ENCODE peak calls at places on chromosomes 2 and 18, in six cellular contexts. I, Y, C, F, Q and A are unnamed samples.

GRCh38 chr2:214651451-214651850 is 158.0 kb downstream of the BARD1 start:
- DNase-seq in I (no peak), Y (no peak), C (no peak), F (no peak), Q (no peak), A (no peak)

GRCh38 chr18:6614952-6615351 is 114.6 kb upstream of the ARHGAP28 start:
- DNase-seq in I (no peak), Y (no peak), C (no peak), F (no peak), Q (no peak), A (no peak)

GRCh38 chr2:46229134-46230063 is 67.8 kb upstream of the EPAS1 start:
- DNase-seq in I (no peak), Y (peak), C (no peak), F (peak), Q (no peak), A (peak)

GRCh38 chr2:25521126-25521525 is 152.3 kb downstream of the DTNB start:
- DNase-seq in I (no peak), Y (no peak), C (no peak), F (no peak), Q (no peak), A (no peak)

GRCh38 chr2:73588177-73588576 is 54.0 kb downstream of the NAT8 start:
- DNase-seq in I (no peak), Y (no peak), C (no peak), F (no peak), Q (no peak), A (no peak)

GRCh38 chr2:101330253-101330921 is 21.9 kb upstream of the RNF149 start:
- DNase-seq in I (no peak), Y (peak), C (no peak), F (peak), Q (no peak), A (peak)

GRCh38 chr2:26043862-26044736 is 10.2 kb downstream of the RAB10 start:
- DNase-seq in I (no peak), Y (no peak), C (peak), F (no peak), Q (no peak), A (peak)

GRCh38 chr2:108621689-108622681 is 87.7 kb downstream of the LIMS1 start:
- DNase-seq in I (no peak), Y (peak), C (no peak), F (no peak), Q (no peak), A (no peak)

GRCh38 chr2:99622578-99622977 is 132.8 kb upstream of the REV1 start:
- DNase-seq in I (no peak), Y (no peak), C (no peak), F (no peak), Q (no peak), A (no peak)

GRCh38 chr2:241762933-241763369 is 13.7 kb upstream of the GAL3ST2 start:
- DNase-seq in I (no peak), Y (no peak), C (no peak), F (peak), Q (no peak), A (peak)

GRCh38 chr2:21500546-21500945 is 376.8 kb downstream of the TDRD15 start:
- DNase-seq in I (no peak), Y (no peak), C (no peak), F (no peak), Q (no peak), A (no peak)

GRCh38 chr18:48137354-48138208 is 207.1 kb upstream of the SMAD2 start:
- DNase-seq in I (no peak), Y (no peak), C (no peak), F (no peak), Q (no peak), A (no peak)

GRCh38 chr2:108623616-108624015 is 89.3 kb downstream of the LIMS1 start:
- DNase-seq in I (no peak), Y (no peak), C (peak), F (no peak), Q (no peak), A (no peak)

GRCh38 chr18:65093341-65093740 is 657.5 kb upstream of the CDH7 start:
- DNase-seq in I (no peak), Y (peak), C (no peak), F (no peak), Q (no peak), A (no peak)

DNA sequence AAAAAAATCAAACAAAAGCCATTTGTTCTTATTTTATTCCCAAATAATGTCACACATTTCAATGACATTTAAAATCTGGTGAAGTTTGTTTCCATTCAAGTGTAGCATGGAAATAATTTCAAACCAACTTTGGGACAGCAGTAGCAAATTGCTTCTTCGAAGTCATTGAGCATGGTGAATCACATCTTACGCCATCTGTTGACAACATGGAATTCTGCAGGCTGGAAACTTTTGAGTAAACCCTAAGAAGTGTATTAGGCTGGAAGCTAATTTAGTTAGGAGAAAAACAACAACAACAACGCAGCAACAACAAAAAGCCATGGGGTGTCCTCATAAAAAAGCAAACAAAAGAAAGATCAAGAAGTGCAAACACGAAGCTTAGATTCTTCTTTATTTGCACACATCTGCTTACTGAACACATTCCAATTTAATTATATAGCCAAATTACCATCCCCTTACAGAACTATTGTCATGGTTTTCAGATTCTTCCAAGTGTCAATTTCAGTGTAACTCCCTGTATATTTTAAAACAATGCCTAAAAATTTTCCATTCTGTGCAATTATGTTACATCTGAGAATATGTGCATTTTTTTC is 659.0 kb upstream of the CDH7 start:
- DNase-seq in I (no peak), Y (peak), C (peak), F (peak), Q (peak), A (no peak)
- TF ChIP-seq CTCF in I (peak), Y (peak), C (no peak), F (peak), Q (peak), A (no peak)

GRCh38 chr2:147275943-147276342 is 568.9 kb upstream of the ACVR2A start:
- DNase-seq in I (no peak), Y (peak), C (no peak), F (peak), Q (peak), A (peak)
- TF ChIP-seq CTCF in I (no peak), Y (peak), C (no peak), F (peak), Q (peak), A (no peak)

DNA sequence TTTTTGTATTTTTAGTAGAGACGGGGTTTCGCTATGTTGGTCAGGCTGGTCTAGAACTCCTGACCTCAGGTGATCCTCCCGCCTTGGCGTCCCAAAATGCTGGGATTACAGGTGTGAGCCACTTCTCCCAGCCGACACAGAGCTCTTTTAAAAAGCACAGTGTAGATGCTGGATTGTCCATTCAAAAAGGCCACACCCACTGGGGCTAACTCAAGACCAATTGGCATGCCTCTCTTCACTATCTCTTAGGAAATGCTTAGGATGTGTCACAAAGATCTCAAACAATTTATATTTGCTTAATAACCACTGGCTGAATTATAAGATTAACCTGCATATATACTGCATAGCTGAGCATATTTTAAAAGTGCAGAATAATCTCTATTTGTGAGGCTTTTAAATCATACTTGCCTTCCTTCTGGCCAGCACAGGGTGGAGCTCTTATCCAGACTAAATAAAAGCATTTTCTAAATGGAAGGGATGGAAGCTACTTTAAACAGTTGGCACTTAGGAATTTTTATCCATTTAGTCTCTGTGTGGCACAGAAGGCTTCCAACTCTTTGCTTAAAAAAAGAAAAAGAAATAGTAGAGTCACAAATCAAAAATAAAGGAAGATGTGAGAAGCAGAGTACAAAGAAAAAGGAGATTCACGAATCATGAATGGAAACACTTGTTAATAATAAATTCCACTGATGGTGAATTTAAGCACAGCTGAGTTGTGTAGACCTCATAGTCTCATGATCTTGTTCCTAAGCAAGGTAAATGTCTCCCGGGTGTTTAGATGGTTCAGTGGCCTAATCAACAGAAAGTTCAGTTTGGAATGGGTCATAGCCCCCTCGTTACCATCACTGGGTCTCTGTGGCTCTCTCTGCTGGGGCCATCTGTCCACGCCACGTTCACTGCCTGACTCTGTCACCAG is 22.4 kb downstream of the CRYGD start:
- DNase-seq in I (no peak), Y (peak), C (peak), F (no peak), Q (no peak), A (no peak)
- TF ChIP-seq CTCF in I (peak), Y (peak), C (peak), F (peak), Q (peak), A (peak)

GRCh38 chr2:177211148-177211547 is 1.4 kb upstream of the HNRNPA3 start:
- DNase-seq in I (no peak), Y (no peak), C (no peak), F (no peak), Q (no peak), A (no peak)

GRCh38 chr2:177211602-177212105 is 940 bp upstream of the HNRNPA3 start:
- DNase-seq in I (no peak), Y (no peak), C (peak), F (no peak), Q (no peak), A (no peak)

GRCh38 chr2:177212895-177213856 is 582 bp downstream of the HNRNPA3 start:
- DNase-seq in I (peak), Y (peak), C (peak), F (peak), Q (peak), A (peak)

GRCh38 chr2:177217247-177217843 is 4.8 kb downstream of the HNRNPA3 start:
- DNase-seq in I (no peak), Y (no peak), C (no peak), F (no peak), Q (no peak), A (no peak)

DNA sequence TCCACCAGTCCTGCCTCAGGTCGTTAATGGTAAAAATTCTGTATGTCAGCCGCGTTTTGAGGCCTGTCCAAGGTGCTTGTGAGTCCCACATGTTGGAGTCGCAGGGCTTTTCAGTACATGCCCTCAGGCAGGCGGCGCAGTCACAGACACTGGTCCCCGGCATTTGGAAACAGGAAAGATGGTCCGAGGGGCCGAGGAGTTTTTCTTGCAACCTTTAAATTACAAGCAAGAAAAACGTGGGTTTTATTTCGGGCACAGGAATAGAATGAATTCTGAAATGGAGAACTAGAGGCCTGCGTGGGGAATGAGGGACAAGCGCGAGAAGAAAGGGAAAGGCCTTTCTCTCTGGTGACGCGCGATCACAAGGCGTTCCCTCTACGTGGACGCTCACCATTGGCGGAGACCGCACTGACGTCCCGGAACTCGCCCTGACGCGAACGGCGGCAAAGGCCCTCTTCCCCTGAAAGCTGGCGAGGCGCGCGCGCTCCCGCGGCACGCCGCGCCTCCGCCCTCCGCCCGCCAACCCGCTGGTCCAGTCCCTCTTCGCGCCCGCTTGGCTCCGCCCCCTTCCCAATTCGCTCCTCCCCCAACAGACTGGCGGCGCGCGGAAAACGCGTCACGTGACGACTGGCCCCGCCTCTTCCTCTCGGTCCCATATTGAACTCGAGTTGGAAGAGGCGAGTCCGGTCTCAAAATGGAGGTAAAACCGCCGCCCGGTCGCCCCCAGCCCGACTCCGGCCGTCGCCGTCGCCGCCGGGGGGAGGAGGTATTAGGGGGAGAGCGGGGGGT is at the start of gene HNRNPA3:
- DNase-seq in I (peak), Y (peak), C (peak), F (peak), Q (peak), A (peak)
- TF ChIP-seq CTCF in I (no peak), Y (peak), C (peak), F (peak), Q (peak), A (no peak)

DNA sequence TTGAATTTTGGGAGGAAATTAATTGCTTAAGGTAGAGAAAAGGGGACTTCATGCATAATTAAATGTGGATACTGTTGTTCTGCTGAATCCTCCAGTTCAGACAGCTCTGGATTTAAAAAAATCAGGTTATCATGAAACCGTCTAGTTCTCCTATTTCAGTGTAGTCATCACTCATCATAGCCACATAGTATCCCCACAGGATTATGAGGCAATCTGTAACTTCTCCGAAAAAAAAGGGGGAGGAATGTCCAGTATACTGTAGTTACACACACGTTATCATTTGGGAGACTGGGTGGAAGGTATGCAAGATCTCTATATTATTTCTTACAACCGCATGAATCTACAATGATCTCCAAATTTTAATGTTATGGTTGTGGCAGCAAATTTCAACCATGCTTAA is 114.0 kb downstream of the HIBCH start:
- DNase-seq in I (peak), Y (no peak), C (peak), F (no peak), Q (no peak), A (no peak)
- TF ChIP-seq CTCF in I (no peak), Y (no peak), C (no peak), F (no peak), Q (no peak), A (no peak)

GRCh38 chr18:74495581-74496507 is at the start of gene CNDP2:
- DNase-seq in I (peak), Y (peak), C (peak), F (peak), Q (peak), A (peak)

GRCh38 chr18:74494514-74494913 is 1.6 kb upstream of the CNDP2 start:
- DNase-seq in I (no peak), Y (no peak), C (no peak), F (no peak), Q (no peak), A (no peak)

GRCh38 chr18:74497308-74497640 is 1.1 kb downstream of the CNDP2 start:
- DNase-seq in I (no peak), Y (no peak), C (no peak), F (no peak), Q (no peak), A (peak)

GRCh38 chr18:74497778-74498177 is 1.6 kb downstream of the CNDP2 start:
- DNase-seq in I (no peak), Y (no peak), C (no peak), F (no peak), Q (no peak), A (no peak)

GRCh38 chr18:74496508-74497307 is 545 bp downstream of the CNDP2 start:
- DNase-seq in I (no peak), Y (peak), C (peak), F (peak), Q (peak), A (peak)
- TF ChIP-seq CTCF in I (peak), Y (no peak), C (no peak), F (peak), Q (peak), A (no peak)

DNA sequence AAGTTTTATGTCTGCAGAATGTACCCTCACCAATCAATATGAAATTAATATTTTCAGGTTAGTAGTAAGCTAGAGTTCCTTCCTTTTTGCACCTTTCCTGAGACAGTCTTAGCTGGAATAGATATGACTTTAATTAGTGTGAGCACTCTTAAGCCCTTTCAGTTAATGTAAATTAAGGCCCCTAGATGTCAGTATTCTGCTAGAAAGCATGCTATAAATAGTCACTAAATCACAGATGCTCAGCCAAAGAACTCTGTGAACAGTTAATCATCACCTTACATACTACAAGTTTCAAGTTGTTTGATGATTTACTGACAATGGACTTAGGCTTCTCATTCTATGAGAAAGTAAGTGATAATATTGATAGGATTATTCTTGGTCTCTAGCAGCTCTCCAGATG is 413.7 kb downstream of the PTH2R start:
- DNase-seq in I (no peak), Y (peak), C (no peak), F (no peak), Q (no peak), A (no peak)
- TF ChIP-seq CTCF in I (no peak), Y (peak), C (no peak), F (peak), Q (no peak), A (no peak)

GRCh38 chr2:148568597-148568996 is 76.0 kb upstream of the EPC2 start:
- DNase-seq in I (no peak), Y (no peak), C (no peak), F (no peak), Q (no peak), A (peak)

GRCh38 chr2:148569221-148569620 is 75.3 kb upstream of the EPC2 start:
- DNase-seq in I (no peak), Y (no peak), C (no peak), F (no peak), Q (no peak), A (no peak)

GRCh38 chr2:148561389-148561788 is 83.2 kb upstream of the EPC2 start:
- DNase-seq in I (no peak), Y (peak), C (no peak), F (no peak), Q (no peak), A (no peak)

GRCh38 chr2:148567716-148568115 is 76.8 kb upstream of the EPC2 start:
- DNase-seq in I (no peak), Y (no peak), C (no peak), F (no peak), Q (no peak), A (no peak)

GRCh38 chr2:148565272-148565894 is 79.2 kb upstream of the EPC2 start:
- DNase-seq in I (no peak), Y (peak), C (no peak), F (no peak), Q (peak), A (no peak)
- TF ChIP-seq CTCF in I (peak), Y (peak), C (no peak), F (peak), Q (peak), A (peak)